ENCODE peak calls at places on chromosomes 12 and 14, in five cellular contexts. A is AG04450, E is sigmoid colon, N is stomach, Z is hepatocyte. P is an unnamed sample.

GRCh38 chr12:18468521-18469075 is 207.3 kb downstream of the PIK3C2G start:
- DNase-seq in A (no peak), E (no peak), N (no peak), Z (no peak), P (no peak)

GRCh38 chr14:90349729-90350128 is 18.0 kb upstream of the NRDE2 start:
- DNase-seq in A (no peak), E (no peak), N (no peak), Z (no peak), P (peak; percentile 17)

GRCh38 chr12:95683418-95683817 is 107.1 kb downstream of the NTN4 start:
- DNase-seq in A (no peak), E (no peak), N (no peak), Z (no peak), P (no peak)

GRCh38 chr14:39310071-39310470 is 76.4 kb downstream of the MIA2 start:
- DNase-seq in A (no peak), E (no peak), N (no peak), Z (no peak), P (no peak)

GRCh38 chr12:94571556-94571955 is 78.8 kb downstream of the TMCC3 start:
- DNase-seq in A (peak; percentile 46), E (no peak), N (peak; percentile 65), Z (peak; percentile 88), P (peak; percentile 69)

GRCh38 chr14:58078068-58078467 is 73.9 kb downstream of the ARMH4 start:
- DNase-seq in A (peak; percentile 55), E (no peak), N (no peak), Z (no peak), P (peak; percentile 43)

GRCh38 chr12:131003036-131003435 is 49.3 kb downstream of the ADGRD1 start:
- DNase-seq in A (no peak), E (no peak), N (no peak), Z (no peak), P (no peak)

GRCh38 chr14:102811254-102811963 is 34.2 kb downstream of the TRAF3 start:
- DNase-seq in A (no peak), E (no peak), N (no peak), Z (no peak), P (no peak)

GRCh38 chr14:61355892-61356325 is 34.5 kb downstream of the PRKCH start:
- DNase-seq in A (no peak), E (peak; percentile 70), N (no peak), Z (peak; percentile 51), P (peak; percentile 93)

GRCh38 chr12:84413656-84414055 is 498.9 kb downstream of the SLC6A15 start:
- DNase-seq in A (no peak), E (no peak), N (no peak), Z (no peak), P (no peak)

GRCh38 chr12:46395308-46395707 is 22.7 kb upstream of the SLC38A2 start:
- DNase-seq in A (no peak), E (no peak), N (no peak), Z (no peak), P (no peak)

GRCh38 chr14:58599707-58600106 is 38.1 kb upstream of the DACT1 start:
- DNase-seq in A (no peak), E (no peak), N (no peak), Z (no peak), P (no peak)

GRCh38 chr12:109767991-109768900 is 54.6 kb downstream of the FAM222A start:
- DNase-seq in A (no peak), E (peak; percentile 57), N (peak; percentile 21), Z (peak; percentile 4), P (no peak)

GRCh38 chr14:90388437-90388836 is 8.4 kb upstream of the CALM1 start:
- DNase-seq in A (peak; percentile 57), E (no peak), N (peak; percentile 40), Z (peak; percentile 82), P (peak; percentile 57)

GRCh38 chr14:31269599-31270195 is 62.1 kb upstream of the HECTD1 start:
- DNase-seq in A (no peak), E (no peak), N (no peak), Z (no peak), P (no peak)

GRCh38 chr14:72111921-72112320 is 179.7 kb downstream of the RGS6 start:
- DNase-seq in A (no peak), E (no peak), N (no peak), Z (no peak), P (no peak)

GRCh38 chr12:34396006-34396860 is 373.9 kb downstream of the ALG10 start:
- DNase-seq in A (no peak), E (peak; percentile 36), N (peak; percentile 7), Z (no peak), P (no peak)

GRCh38 chr12:51103977-51104376 is 20.6 kb upstream of the CSRNP2 start:
- DNase-seq in A (no peak), E (no peak), N (no peak), Z (no peak), P (no peak)

GRCh38 chr14:92041203-92041602 is 1.3 kb upstream of the TRIP11 start:
- DNase-seq in A (no peak), E (no peak), N (no peak), Z (no peak), P (no peak)
- H3K4me3 ChIP-seq in A (peak overlapping the region; percentile 86), E (no peak overlapping the region), N (peak overlapping the region; percentile 85), Z (no peak overlapping the region), P (no peak overlapping the region)

GRCh38 chr14:56280843-56281242 is 162.6 kb downstream of the PELI2 start:
- DNase-seq in A (no peak), E (no peak), N (no peak), Z (no peak), P (no peak)
- H3K4me3 ChIP-seq in A (no peak overlapping the region), E (no peak overlapping the region), N (no peak overlapping the region), Z (no peak overlapping the region), P (no peak overlapping the region)

DNA sequence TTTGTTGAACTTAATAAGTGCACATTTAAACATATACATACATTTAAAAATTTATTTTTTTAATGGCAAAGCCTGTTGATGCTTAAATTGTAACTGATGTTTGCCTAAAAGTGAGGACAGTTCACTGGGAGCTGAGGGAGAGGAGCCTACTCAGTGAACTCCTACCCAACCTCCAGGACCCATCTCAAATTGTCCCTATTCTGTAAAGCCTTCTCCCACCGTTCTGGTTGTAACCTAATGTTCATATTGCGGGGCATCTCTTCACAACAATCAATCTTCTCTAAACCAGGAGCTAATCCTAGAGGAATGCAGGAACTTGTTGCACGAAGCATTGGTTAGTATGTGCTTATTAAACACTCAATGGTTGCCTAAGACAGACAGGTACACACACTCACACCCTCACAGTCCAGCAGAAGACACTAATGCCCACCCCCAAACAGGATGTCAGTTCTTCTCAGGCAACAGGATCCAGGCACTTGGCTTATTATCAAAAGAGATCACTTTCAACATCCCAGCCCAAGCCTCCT is 1.8 kb downstream of the CLMN start:
- DNase-seq in A (no peak), E (no peak), N (no peak), Z (no peak), P (no peak)
- H3K4me3 ChIP-seq in A (no peak overlapping the region), E (no peak overlapping the region), N (peak overlapping the region; percentile 94), Z (no peak overlapping the region), P (no peak overlapping the region)

GRCh38 chr14:49586673-49587460 is 687 bp upstream of the RPS29 start:
- DNase-seq in A (no peak), E (no peak), N (no peak), Z (peak; percentile 66), P (no peak)
- H3K4me3 ChIP-seq in A (peak overlapping the region; percentile 39), E (peak overlapping the region; percentile 74), N (peak overlapping the region; percentile 88), Z (no peak overlapping the region), P (peak overlapping the region; percentile 90)

DNA sequence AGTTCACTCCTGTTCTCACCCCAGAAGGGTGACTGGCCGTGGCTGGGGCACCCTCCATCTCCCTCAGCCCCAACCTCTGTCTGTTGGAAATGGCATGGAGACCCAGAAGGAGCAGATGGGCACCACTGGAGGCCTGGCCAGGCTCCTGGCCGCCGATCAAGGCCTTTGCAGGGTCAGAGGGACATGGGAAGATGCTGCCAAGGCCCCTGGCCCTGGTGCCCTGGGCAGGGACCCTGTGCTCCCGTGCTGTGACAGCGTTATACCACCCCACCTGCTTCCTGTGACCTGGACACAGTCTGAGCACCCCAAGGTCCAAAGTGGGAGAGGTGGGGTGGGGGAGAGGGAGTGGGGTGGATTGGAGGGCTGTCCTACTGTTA is 3.5 kb downstream of the INF2 start:
- DNase-seq in A (no peak), E (no peak), N (no peak), Z (no peak), P (no peak)
- H3K4me3 ChIP-seq in A (no peak overlapping the region), E (no peak overlapping the region), N (peak overlapping the region; percentile 6), Z (no peak overlapping the region), P (no peak overlapping the region)

GRCh38 chr12:79424109-79424721 is 266.5 kb downstream of the PAWR start:
- DNase-seq in A (peak; percentile 71), E (no peak), N (no peak), Z (peak; percentile 37), P (peak; percentile 21)

GRCh38 chr12:79421236-79421740 is 269.5 kb downstream of the PAWR start:
- DNase-seq in A (no peak), E (no peak), N (no peak), Z (no peak), P (no peak)

GRCh38 chr12:79422060-79422812 is 268.5 kb downstream of the PAWR start:
- DNase-seq in A (no peak), E (no peak), N (no peak), Z (no peak), P (no peak)

GRCh38 chr12:79426121-79426520 is 264.6 kb downstream of the PAWR start:
- DNase-seq in A (no peak), E (no peak), N (no peak), Z (no peak), P (no peak)

GRCh38 chr12:79423560-79423959 is 267.2 kb downstream of the PAWR start:
- DNase-seq in A (no peak), E (no peak), N (no peak), Z (no peak), P (no peak)
- H3K4me3 ChIP-seq in A (no peak overlapping the region), E (no peak overlapping the region), N (no peak overlapping the region), Z (no peak overlapping the region), P (no peak overlapping the region)

DNA sequence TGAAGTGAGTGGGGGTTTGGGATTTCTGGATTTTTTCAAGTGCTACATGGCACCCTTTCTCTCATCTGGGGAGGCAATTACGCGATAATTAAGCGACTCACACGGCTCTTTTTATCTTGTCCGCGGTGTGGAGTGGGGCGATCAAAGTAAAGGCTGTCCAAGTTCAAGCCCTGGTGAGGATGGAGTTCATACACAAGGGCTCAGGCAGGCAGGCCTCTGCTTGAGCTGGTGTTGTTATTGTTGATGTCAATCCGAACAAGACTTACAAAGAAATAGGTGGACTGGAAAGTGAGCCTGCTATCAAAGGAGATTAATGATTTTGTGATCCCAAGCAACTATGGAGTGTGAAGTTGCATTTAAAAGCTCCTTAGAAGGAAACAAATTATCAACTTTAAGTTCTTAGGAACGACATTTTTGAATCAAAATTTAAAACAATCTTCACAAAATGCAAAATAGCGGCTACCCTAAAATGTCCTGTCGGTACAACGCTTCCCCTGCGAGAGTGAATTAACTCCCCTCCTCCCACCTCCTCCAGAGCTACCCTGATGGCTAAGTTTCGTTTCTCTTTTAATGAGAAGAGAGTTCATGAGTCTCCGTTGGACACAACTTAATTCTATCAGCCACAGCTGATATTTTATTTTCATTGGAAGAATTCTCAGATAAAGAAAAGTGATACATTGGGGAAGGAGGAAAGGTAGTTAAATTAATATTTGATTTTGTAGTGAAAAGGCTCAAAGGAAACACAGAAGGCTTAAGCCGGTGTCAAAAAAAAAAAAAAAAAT is 5.9 kb downstream of the FOXA1 start:
- DNase-seq in A (no peak), E (no peak), N (no peak), Z (no peak), P (no peak)
- H3K4me3 ChIP-seq in A (no peak overlapping the region), E (no peak overlapping the region), N (peak overlapping the region; percentile 67), Z (peak overlapping the region; percentile 54), P (no peak overlapping the region)

DNA sequence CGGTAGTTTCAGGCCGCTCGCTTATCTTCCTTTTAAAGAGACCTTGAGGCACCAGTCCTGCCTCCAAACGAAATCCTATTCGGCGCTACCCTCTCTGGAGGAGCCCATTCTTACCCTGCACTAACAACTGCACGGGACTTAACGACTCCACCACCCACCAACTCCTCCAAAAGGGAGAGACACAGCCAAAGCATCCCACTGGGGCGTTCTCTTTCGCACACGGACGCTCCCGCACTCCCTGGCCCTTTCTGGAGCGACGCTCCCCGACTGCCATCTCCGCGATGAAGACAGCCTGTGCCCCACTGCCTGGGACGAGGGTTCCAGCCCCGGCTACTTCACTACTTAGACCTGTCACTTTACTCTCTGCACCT is 648 bp downstream of the GALC start:
- DNase-seq in A (no peak), E (no peak), N (no peak), Z (no peak), P (no peak)
- H3K4me3 ChIP-seq in A (peak overlapping the region; percentile 69), E (peak overlapping the region; percentile 69), N (peak overlapping the region; percentile 74), Z (peak overlapping the region; percentile 46), P (peak overlapping the region; percentile 47)

P was measured in MG63.